ENCODE peak calls at places on chromosomes 3 and 15, in eight cellular contexts. H is SK-N-SH, J is A549, N is endothelial cell of umbilical vein, G is H1, K is WTC11, C is HepG2, F is K562. W is an unnamed sample.

GRCh38 chr15:56931674-56932507 is 13.4 kb downstream of the TCF12 start:
- DNase-seq in F (no peak), J (no peak), H (no peak), C (peak; percentile 24), G (no peak), K (no peak), N (peak; percentile 50), W (no peak)

GRCh38 chr15:67941643-67942315 is 101.9 kb upstream of the RNU6-1 start:
- DNase-seq in F (no peak), G (no peak), C (peak; percentile 72), N (no peak), K (no peak), J (no peak), H (no peak), W (no peak)

GRCh38 chr3:112794622-112795172 is 52.0 kb downstream of the CD200R1L start:
- DNase-seq in K (no peak), C (no peak), J (no peak), N (peak; percentile 91), G (no peak), F (no peak), H (no peak), W (peak; percentile 32)

GRCh38 chr15:22989576-22990477 is 9.7 kb upstream of the CYFIP1 start:
- DNase-seq in J (no peak), G (no peak), N (no peak), C (no peak), H (no peak), F (no peak), K (no peak), W (peak; percentile 8)

GRCh38 chr15:89429023-89429422 is 67.4 kb downstream of the RHCG start:
- DNase-seq in K (no peak), C (no peak), J (no peak), F (no peak), N (no peak), G (no peak), H (peak; percentile 49), W (peak; percentile 62)

GRCh38 chr3:194633349-194634004 is at the start of gene TMEM44:
- DNase-seq in N (peak; percentile 89), C (peak; percentile 84), G (peak; percentile 46), F (peak; percentile 93), K (peak; percentile 82), H (peak; percentile 98), J (peak; percentile 74), W (peak; percentile 91)

GRCh38 chr3:20930034-20930433 is 744.0 kb upstream of the SGO1 start:
- DNase-seq in J (no peak), C (no peak), G (no peak), F (peak; percentile 19), K (peak; percentile 33), H (peak; percentile 10), N (peak; percentile 5), W (peak; percentile 30)

GRCh38 chr3:103218146-103218545 is 783.3 kb downstream of the ZPLD1 start:
- DNase-seq in K (no peak), G (no peak), J (no peak), F (no peak), C (no peak), H (no peak), N (no peak), W (no peak)

GRCh38 chr3:72475258-72476138 is 372.7 kb downstream of the SHQ1 start:
- DNase-seq in J (no peak), N (no peak), H (no peak), G (no peak), F (no peak), K (no peak), C (no peak), W (peak; percentile 69)

GRCh38 chr15:52503788-52504496 is 24.7 kb downstream of the MYO5A start:
- DNase-seq in J (no peak), N (no peak), K (no peak), G (no peak), H (no peak), F (no peak), C (no peak), W (no peak)

GRCh38 chr3:98874602-98875249 is 26.8 kb downstream of the DCBLD2 start:
- DNase-seq in C (no peak), F (no peak), G (no peak), J (no peak), H (no peak), K (no peak), N (no peak), W (no peak)

GRCh38 chr3:11434017-11434526 is 161.9 kb downstream of the ATG7 start:
- DNase-seq in F (no peak), J (no peak), C (no peak), N (peak; percentile 34), H (peak; percentile 41), K (no peak), G (no peak), W (no peak)

GRCh38 chr15:58568157-58568571 is 136.4 kb downstream of the LIPC start:
- DNase-seq in C (no peak), G (no peak), J (no peak), N (peak; percentile 63), K (no peak), F (peak; percentile 25), H (no peak), W (peak; percentile 62)

GRCh38 chr3:142652826-142653292 is 56.7 kb downstream of the PLS1 start:
- DNase-seq in F (peak; percentile 23), C (no peak), K (no peak), H (no peak), G (no peak), J (no peak), N (no peak), W (no peak)

DNA sequence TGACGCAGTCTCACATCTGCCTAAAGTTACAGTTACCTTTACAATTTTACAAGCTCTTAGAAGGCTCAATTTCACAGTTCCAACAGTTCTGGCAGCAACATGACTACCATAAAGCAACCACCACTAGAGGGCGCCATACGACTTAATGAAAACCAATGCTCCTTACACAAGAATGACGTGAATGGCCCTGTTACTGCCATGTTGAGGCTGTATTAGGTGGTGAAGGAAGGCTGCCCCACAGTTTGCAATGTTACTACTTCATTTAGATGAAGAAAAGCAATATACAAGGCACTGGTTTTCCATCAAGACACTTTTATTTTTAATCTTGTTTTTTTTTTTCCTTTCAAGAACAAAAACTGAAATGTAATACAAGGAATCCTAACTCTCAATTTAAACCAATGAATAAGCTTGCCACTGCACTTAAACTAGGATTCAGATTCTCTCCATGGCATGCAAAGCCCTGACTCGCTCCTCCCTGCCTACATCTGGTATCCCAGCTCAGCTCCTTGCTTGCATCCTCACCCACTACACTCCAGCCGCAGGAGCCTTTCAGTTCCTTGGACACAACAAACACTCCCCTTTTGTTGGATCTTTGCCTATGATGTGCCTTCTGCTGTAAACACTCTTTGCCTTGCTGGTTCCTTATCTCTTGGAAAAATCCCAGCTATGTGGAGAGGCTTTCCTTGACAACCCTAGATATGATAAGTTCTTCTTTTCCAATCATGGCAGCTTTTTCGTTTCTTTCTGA is 270.7 kb downstream of the GBE1 start:
- DNase-seq in G (peak; percentile 21), H (peak; percentile 41), N (peak; percentile 80), J (peak; percentile 39), K (peak; percentile 85), C (peak; percentile 81), F (peak; percentile 46), W (peak; percentile 85)
- TF ChIP-seq MAX in G (no peak), H (no peak), N (no peak), J (no peak), K (no peak), C (no peak), F (no peak), W (no peak)

GRCh38 chr3:23183731-23184130 is 19.4 kb upstream of the UBE2E2 start:
- DNase-seq in F (no peak), C (peak; percentile 43), H (peak; percentile 4), G (no peak), N (peak; percentile 56), K (peak; percentile 50), J (peak; percentile 54), W (peak; percentile 37)
- TF ChIP-seq CTCF in F (no peak), C (peak; percentile 63), H (peak; percentile 57), G (peak; percentile 75), N (peak; percentile 35), K (no peak), J (peak; percentile 69), W (peak; percentile 37)

GRCh38 chr3:134494539-134494938 is 8.7 kb downstream of the CEP63 start:
- DNase-seq in K (no peak), J (no peak), C (no peak), F (no peak), G (no peak), N (no peak), H (no peak), W (peak; percentile 87)

GRCh38 chr3:134495980-134496379 is 10.1 kb downstream of the CEP63 start:
- DNase-seq in K (no peak), G (no peak), C (no peak), J (no peak), H (no peak), N (no peak), F (no peak), W (no peak)

GRCh38 chr3:134496481-134497071 is 10.7 kb downstream of the CEP63 start:
- DNase-seq in K (no peak), J (no peak), G (no peak), H (peak; percentile 60), N (no peak), C (no peak), F (peak; percentile 67), W (peak; percentile 49)
- TF ChIP-seq MAX in K (no peak), J (no peak), G (no peak), H (no peak), N (no peak), C (no peak), F (no peak), W (no peak)

GRCh38 chr3:154427685-154428291 is 2.2 kb downstream of the GPR149 start:
- DNase-seq in G (no peak), N (no peak), K (peak; percentile 63), F (no peak), C (no peak), J (no peak), H (peak; percentile 26), W (no peak)

GRCh38 chr3:154431043-154431442 is 1.1 kb upstream of the GPR149 start:
- DNase-seq in J (no peak), N (no peak), C (no peak), G (no peak), F (no peak), K (no peak), H (no peak), W (no peak)

GRCh38 chr3:154430014-154430413 is at the start of gene GPR149:
- DNase-seq in K (peak; percentile 30), G (no peak), F (no peak), J (no peak), N (peak; percentile 1), C (no peak), H (peak; percentile 8), W (no peak)

GRCh38 chr3:154422694-154423093 is 7.3 kb downstream of the GPR149 start:
- DNase-seq in H (no peak), N (no peak), J (no peak), C (no peak), G (no peak), F (no peak), K (no peak), W (no peak)

DNA sequence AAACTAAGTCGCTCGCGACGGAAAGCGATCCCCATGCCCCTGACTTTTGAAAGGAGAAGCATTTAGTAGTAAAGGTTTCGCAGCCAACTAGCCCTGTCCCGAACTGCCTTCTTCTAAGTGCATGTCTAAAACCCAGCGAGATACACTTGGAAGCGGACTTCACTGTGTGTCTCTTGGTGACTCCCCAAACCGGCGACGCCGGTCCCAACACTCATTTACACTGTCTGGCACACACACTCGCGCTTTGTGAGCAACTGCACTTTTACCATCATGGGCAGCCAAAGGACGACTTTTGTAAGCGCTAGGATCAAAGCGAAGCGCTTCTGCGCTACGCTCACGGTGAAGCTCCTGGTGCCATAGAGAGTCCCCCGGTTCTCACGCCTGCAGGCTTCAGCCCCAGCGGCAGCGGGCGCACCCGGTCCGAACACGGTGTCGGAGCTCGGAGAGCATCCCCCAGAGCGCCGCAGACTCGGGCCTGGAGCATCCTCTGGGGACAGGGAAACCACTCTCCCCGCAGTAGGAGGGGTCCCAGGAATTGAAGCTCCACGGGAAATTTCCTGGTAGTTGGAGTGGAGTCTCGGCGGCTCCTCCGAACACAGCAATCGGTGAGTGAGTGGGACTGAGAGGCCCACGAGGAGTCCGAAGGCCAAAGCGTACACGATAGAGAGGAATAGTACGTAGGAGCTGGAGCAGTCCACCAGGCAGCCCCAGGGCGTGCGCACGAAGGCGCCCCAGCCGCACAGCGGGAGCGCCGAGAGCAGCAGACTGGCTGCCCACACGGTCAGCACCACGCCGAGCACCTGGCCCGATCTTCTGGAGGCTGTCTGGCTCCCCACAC is 1.4 kb downstream of the GPR149 start:
- DNase-seq in J (no peak), G (no peak), F (no peak), H (peak; percentile 42), K (peak; percentile 47), N (no peak), C (no peak), W (no peak)
- TF ChIP-seq CTCF in J (no peak), G (no peak), F (no peak), H (no peak), K (no peak), N (no peak), C (no peak), W (no peak)